ENCODE peak calls at places on chromosomes 1 and 21, in ten cellular contexts. O is C1 segment of cervical spinal cord; X is RPMI7951; T is AG10803; U is A549; Y is natural killer cell treated with Interleukin-12 subunit alpha and Interleukin-12 subunit beta and Interleukin-15 and Interleukin-18, amount 100 ng/mL, for 72 hours; S is body of pancreas; R is AG04450; G is naive B cell; H is naive thymus-derived CD8-positive, alpha-beta T cell. K is an unnamed sample.

GRCh38 chr1:190172636-190173410 is 304.8 kb downstream of the BRINP3 start:
- DNase-seq in O (no peak), X (peak), T (no peak), U (no peak), Y (no peak), S (no peak), R (no peak), G (no peak), H (no peak), K (peak)

GRCh38 chr1:24849653-24850295 is 80.3 kb downstream of the RUNX3 start:
- DNase-seq in O (no peak), X (no peak), T (peak), U (no peak), Y (no peak), S (peak), R (no peak), G (no peak), H (no peak), K (peak)

GRCh38 chr1:101175474-101175873 is 61.3 kb upstream of the S1PR1 start:
- DNase-seq in O (no peak), X (no peak), T (peak), U (no peak), Y (no peak), S (no peak), R (no peak), G (no peak), H (no peak), K (no peak)

GRCh38 chr21:39385299-39386145 is 36.6 kb upstream of the HMGN1 start:
- DNase-seq in O (peak), X (peak), T (peak), U (peak), Y (peak), S (peak), R (peak), G (peak), H (peak), K (peak)

GRCh38 chr1:43232071-43232470 is 37.7 kb upstream of the TMEM125 start:
- DNase-seq in O (no peak), X (peak), T (peak), U (no peak), Y (no peak), S (no peak), R (peak), G (no peak), H (no peak), K (no peak)

GRCh38 chr1:158248122-158248521 is 6.1 kb upstream of the CD1A start:
- DNase-seq in O (no peak), X (peak), T (no peak), U (no peak), Y (peak), S (peak), R (no peak), G (peak), H (peak), K (no peak)

GRCh38 chr1:179251675-179252074 is 22.2 kb upstream of the ABL2 start:
- DNase-seq in O (no peak), X (peak), T (peak), U (no peak), Y (no peak), S (peak), R (no peak), G (no peak), H (no peak), K (peak)

GRCh38 chr21:34073032-34073748 is at the start of the genes MRPS6 and SLC5A3:
- DNase-seq in O (peak), X (peak), T (peak), U (peak), Y (peak), S (peak), R (peak), G (peak), H (peak), K (peak)

GRCh38 chr1:9655127-9655723 is 3.7 kb downstream of the PIK3CD start:
- DNase-seq in O (no peak), X (no peak), T (no peak), U (no peak), Y (peak), S (no peak), R (no peak), G (peak), H (peak), K (no peak)

GRCh38 chr1:95233321-95233736 is 681 bp upstream of the RWDD3 start:
- DNase-seq in O (no peak), X (peak), T (peak), U (peak), Y (no peak), S (peak), R (no peak), G (no peak), H (peak), K (peak)

GRCh38 chr1:232280910-232281309 is 349.0 kb downstream of the SIPA1L2 start:
- DNase-seq in O (no peak), X (no peak), T (no peak), U (no peak), Y (no peak), S (no peak), R (no peak), G (no peak), H (no peak), K (no peak)

K was measured in SK-MEL-5.